ENCODE peak calls at places on chromosomes 13 and 19, in five cellular contexts. Z, Y, O, A and L are unnamed samples.

GRCh38 chr13:46660408-46660807 is 107.4 kb downstream of the LRCH1 start:
- DNase-seq in Y (no peak), Z (no peak), A (no peak), O (no peak), L (no peak)

GRCh38 chr13:32323912-32324311 is 8.6 kb downstream of the BRCA2 start:
- DNase-seq in Y (no peak), Z (no peak), A (no peak), O (no peak), L (peak)

GRCh38 chr19:29269641-29270040 is 56.7 kb upstream of the UQCRFS1 start:
- DNase-seq in Y (no peak), O (no peak), A (no peak), Z (peak), L (no peak)

GRCh38 chr19:11261431-11261901 is 858 bp downstream of the DOCK6 start:
- DNase-seq in A (no peak), Y (no peak), O (no peak), Z (no peak), L (no peak)

GRCh38 chr13:48891586-48891985 is 84.1 kb upstream of the FNDC3A start:
- DNase-seq in O (no peak), Y (no peak), A (peak), Z (no peak), L (peak)

GRCh38 chr13:49225358-49226042 is 5.4 kb downstream of the MLNR start:
- DNase-seq in A (no peak), Z (no peak), Y (no peak), O (no peak), L (peak)

GRCh38 chr19:48169585-48169973 is 565 bp downstream of the LIG1 start:
- DNase-seq in A (peak), Z (peak), Y (peak), O (peak), L (peak)

GRCh38 chr13:32033744-32034143 is 2.2 kb downstream of the FRY start:
- DNase-seq in Z (no peak), O (no peak), Y (no peak), A (no peak), L (peak)

GRCh38 chr13:97257800-97258799 is 36.0 kb downstream of the MBNL2 start:
- DNase-seq in A (peak), Z (no peak), Y (no peak), O (no peak), L (peak)

GRCh38 chr19:8071912-8072311 is 19.4 kb downstream of the CCL25 start:
- DNase-seq in A (no peak), Y (no peak), O (no peak), Z (no peak), L (no peak)

GRCh38 chr13:42384265-42384664 is 112.3 kb downstream of the AKAP11 start:
- DNase-seq in Z (no peak), O (no peak), Y (no peak), A (no peak), L (peak)

GRCh38 chr13:107864543-107865460 is 350.5 kb downstream of the LIG4 start:
- DNase-seq in Z (no peak), A (no peak), O (no peak), Y (no peak), L (peak)

GRCh38 chr13:52850396-52851152 is 2.1 kb upstream of the PCDH8 start:
- DNase-seq in Z (no peak), A (peak), O (peak), Y (no peak), L (peak)

GRCh38 chr13:33264620-33264978 is 21.0 kb downstream of the STARD13 start:
- DNase-seq in Z (no peak), A (peak), O (no peak), Y (no peak), L (no peak)

GRCh38 chr19:51651216-51651846 is 4.7 kb upstream of the SIGLEC14 start:
- DNase-seq in Z (no peak), A (peak), O (no peak), Y (no peak), L (no peak)

GRCh38 chr19:38949580-38950367 is 19.0 kb downstream of the MRPS12 start:
- DNase-seq in Z (peak), Y (peak), O (peak), A (peak), L (peak)

GRCh38 chr19:48858984-48859710 is 9.3 kb downstream of the PLEKHA4 start:
- DNase-seq in O (peak), Z (no peak), Y (peak), A (peak), L (no peak)

GRCh38 chr19:11574689-11575088 is 2.8 kb downstream of the ACP5 start:
- DNase-seq in Y (no peak), A (no peak), Z (no peak), O (no peak), L (no peak)

GRCh38 chr13:101552286-101552685 is 99.8 kb downstream of the ITGBL1 start:
- DNase-seq in Z (no peak), A (no peak), Y (no peak), O (no peak), L (no peak)

GRCh38 chr13:71285700-71286099 is 581.3 kb downstream of the DACH1 start:
- DNase-seq in O (no peak), A (no peak), Y (no peak), Z (no peak), L (peak)

GRCh38 chr13:91355099-91355825 is 7.8 kb downstream of the MIR17HG start:
- DNase-seq in Y (no peak), O (no peak), A (no peak), Z (no peak), L (no peak)

GRCh38 chr19:28905996-28906395 is 307.0 kb downstream of the UQCRFS1 start:
- DNase-seq in O (no peak), Y (no peak), A (no peak), Z (no peak), L (no peak)

GRCh38 chr19:15154002-15154612 is 46.7 kb downstream of the NOTCH3 start:
- DNase-seq in A (peak), Z (no peak), O (no peak), Y (no peak), L (peak)

GRCh38 chr13:96052655-96053002 is 572 bp downstream of the UGGT2 start:
- DNase-seq in A (no peak), O (no peak), Z (no peak), Y (no peak), L (peak)

GRCh38 chr19:47351545-47351944 is 2.4 kb downstream of the DHX34 start:
- DNase-seq in Z (no peak), O (no peak), Y (no peak), A (no peak), L (peak)

GRCh38 chr19:33465371-33465770 is 56.2 kb downstream of the PEPD start:
- DNase-seq in O (no peak), Y (no peak), Z (no peak), A (no peak), L (no peak)

GRCh38 chr19:21210037-21210621 is 68.3 kb downstream of the ZNF431 start:
- DNase-seq in O (no peak), A (no peak), Y (no peak), Z (no peak), L (no peak)

GRCh38 chr13:69970521-69970920 is 137.1 kb upstream of the ATXN8OS start:
- DNase-seq in Y (no peak), O (no peak), A (no peak), Z (no peak), L (peak)

GRCh38 chr13:76016799-76017198 is 380.7 kb downstream of the LMO7 start:
- DNase-seq in Y (no peak), A (peak), O (no peak), Z (no peak), L (peak)

GRCh38 chr19:14214580-14214979 is 8.6 kb upstream of the ADGRL1 start:
- DNase-seq in Z (no peak), A (no peak), O (no peak), Y (no peak), L (no peak)

GRCh38 chr19:41321600-41322270 is 11.8 kb downstream of the CCDC97 start:
- DNase-seq in Y (no peak), Z (no peak), A (peak), O (no peak), L (peak)

GRCh38 chr13:23461544-23461943 is 28.0 kb upstream of the SACS start:
- DNase-seq in O (no peak), Z (no peak), A (no peak), Y (no peak), L (no peak)

GRCh38 chr13:50713849-50714248 is 129.6 kb downstream of the DLEU7 start:
- DNase-seq in Y (no peak), O (peak), Z (no peak), A (peak), L (peak)

GRCh38 chr13:23876265-23876664 is 12.9 kb downstream of the MIPEP start:
- DNase-seq in A (no peak), Y (no peak), O (no peak), Z (no peak), L (peak)

GRCh38 chr13:103168901-103169508 is 102.8 kb upstream of the SLC10A2 start:
- DNase-seq in O (no peak), Y (no peak), Z (no peak), A (no peak), L (no peak)

GRCh38 chr19:13069415-13070369 is 33.0 kb downstream of the LYL1 start:
- DNase-seq in O (no peak), Z (no peak), Y (no peak), A (no peak), L (no peak)

GRCh38 chr13:29520671-29521070 is 74.8 kb downstream of the SLC7A1 start:
- DNase-seq in A (no peak), Y (no peak), O (no peak), Z (no peak), L (no peak)

GRCh38 chr19:34577531-34578101 is 96.1 kb downstream of the WTIP start:
- DNase-seq in Z (no peak), A (no peak), O (no peak), Y (no peak), L (no peak)

GRCh38 chr13:66994097-66994496 is 236.0 kb downstream of the PCDH9 start:
- DNase-seq in A (peak), Y (no peak), Z (peak), O (peak), L (peak)

GRCh38 chr13:40668335-40668734 is 1.9 kb upstream of the FOXO1 start:
- DNase-seq in Z (no peak), O (no peak), Y (no peak), A (no peak), L (peak)